ENCODE peak calls at places on chromosome 13, in four cellular contexts. U is HCT116, M is GM12878, S is K562. P is an unnamed sample.

GRCh38 chr13:47036291-47037008 is 139.6 kb upstream of the HTR2A start:
- DNase-seq in U (no peak), M (peak; percentile 64), S (no peak), P (peak; percentile 3)

GRCh38 chr13:98273824-98274786 is 97.0 kb upstream of the RNF113B start:
- DNase-seq in U (no peak), M (no peak), S (no peak), P (no peak)

GRCh38 chr13:49836516-49836915 is 44.0 kb upstream of the KPNA3 start:
- DNase-seq in U (no peak), M (no peak), S (no peak), P (peak; percentile 9)

GRCh38 chr13:50951366-50951765 is 41.8 kb downstream of the RNASEH2B start:
- DNase-seq in U (no peak), M (no peak), S (no peak), P (no peak)

GRCh38 chr13:98912846-98913245 is 65.0 kb downstream of the DOCK9 start:
- DNase-seq in U (no peak), M (no peak), S (no peak), P (no peak)

GRCh38 chr13:24911135-24911524 is 147.2 kb downstream of the RNF17 start:
- DNase-seq in U (no peak), M (no peak), S (peak; percentile 39), P (no peak)

GRCh38 chr13:30837227-30838159 is 68.6 kb upstream of the MEDAG start:
- DNase-seq in U (no peak), M (no peak), S (no peak), P (no peak)

GRCh38 chr13:38202730-38203129 is 146.9 kb upstream of the UFM1 start:
- DNase-seq in U (no peak), M (no peak), S (no peak), P (no peak)

GRCh38 chr13:72760189-72760588 is 21.5 kb downstream of the DIS3 start:
- DNase-seq in U (no peak), M (no peak), S (no peak), P (no peak)

GRCh38 chr13:46405457-46405856 is 18.4 kb upstream of the RUBCNL start:
- DNase-seq in U (no peak), M (no peak), S (no peak), P (no peak)

GRCh38 chr13:51311957-51312520 is 27.5 kb upstream of the SERPINE3 start:
- DNase-seq in U (no peak), M (no peak), S (no peak), P (no peak)

GRCh38 chr13:23617551-23618014 is 47.4 kb downstream of the TNFRSF19 start:
- DNase-seq in U (no peak), M (no peak), S (no peak), P (no peak)

GRCh38 chr13:71412231-71412630 is 454.8 kb downstream of the DACH1 start:
- DNase-seq in U (no peak), M (no peak), S (no peak), P (no peak)

DNA sequence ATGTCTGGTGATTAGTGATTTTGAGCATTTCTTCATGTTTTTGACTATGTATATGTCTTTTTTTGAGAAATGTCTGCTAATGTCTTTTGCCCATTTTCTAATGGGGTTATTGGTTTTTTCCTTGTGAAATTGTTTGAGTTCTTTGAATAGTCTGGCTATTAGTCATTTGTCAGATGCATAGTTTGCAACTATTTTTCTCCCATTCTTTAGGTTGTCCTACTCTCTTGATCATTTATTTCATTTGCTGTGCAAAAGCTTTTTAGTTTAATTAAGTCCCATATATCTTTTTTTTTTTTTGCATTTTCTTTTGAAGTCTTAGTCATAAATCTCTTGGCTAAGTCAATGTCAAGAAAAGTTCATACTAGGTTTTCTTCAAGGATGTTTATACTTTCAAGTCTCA is 449.8 kb downstream of the DACH1 start:
- DNase-seq in U (no peak), M (no peak), S (no peak), P (no peak)
- TF ChIP-seq JUND in U (no peak), M (no peak), S (no peak), P (no peak)

GRCh38 chr13:103388839-103389238 is 322.6 kb upstream of the SLC10A2 start:
- DNase-seq in U (no peak), M (no peak), S (no peak), P (no peak)

DNA sequence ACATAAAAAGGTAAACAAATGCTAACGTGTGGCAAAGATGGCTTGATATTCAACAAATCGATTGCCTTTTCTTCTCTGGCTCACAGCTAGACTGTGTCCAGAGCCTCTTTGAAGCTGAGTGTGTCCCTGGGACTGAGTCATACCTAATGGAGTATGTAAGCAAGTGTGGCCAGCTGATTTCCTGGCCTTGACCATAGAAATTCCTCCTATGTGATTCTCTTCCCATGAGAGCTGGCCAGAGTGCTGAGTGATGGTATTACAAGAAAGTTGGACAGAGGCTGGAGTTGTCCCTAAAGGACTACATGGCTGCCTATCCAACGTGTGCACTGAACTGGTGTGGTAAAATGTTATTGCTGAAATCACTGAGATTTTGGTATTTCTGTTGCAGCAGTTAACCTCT is 320.1 kb upstream of the SLC10A2 start:
- DNase-seq in U (no peak), M (no peak), S (no peak), P (peak; percentile 2)
- TF ChIP-seq JUND in U (no peak), M (no peak), S (no peak), P (no peak)

GRCh38 chr13:108597943-108598342 is 31.5 kb upstream of the MYO16 start:
- DNase-seq in U (no peak), M (no peak), S (no peak), P (no peak)
- TF ChIP-seq JUND in U (no peak), M (no peak), S (no peak), P (no peak)

GRCh38 chr13:84864341-84864740 is 934.9 kb downstream of the SLITRK6 start:
- DNase-seq in U (no peak), M (no peak), S (no peak), P (no peak)

GRCh38 chr13:84873951-84874350 is 925.3 kb downstream of the SLITRK6 start:
- DNase-seq in U (no peak), M (no peak), S (no peak), P (no peak)

GRCh38 chr13:84867246-84867645 is 932.0 kb downstream of the SLITRK6 start:
- DNase-seq in U (no peak), M (no peak), S (no peak), P (no peak)

DNA sequence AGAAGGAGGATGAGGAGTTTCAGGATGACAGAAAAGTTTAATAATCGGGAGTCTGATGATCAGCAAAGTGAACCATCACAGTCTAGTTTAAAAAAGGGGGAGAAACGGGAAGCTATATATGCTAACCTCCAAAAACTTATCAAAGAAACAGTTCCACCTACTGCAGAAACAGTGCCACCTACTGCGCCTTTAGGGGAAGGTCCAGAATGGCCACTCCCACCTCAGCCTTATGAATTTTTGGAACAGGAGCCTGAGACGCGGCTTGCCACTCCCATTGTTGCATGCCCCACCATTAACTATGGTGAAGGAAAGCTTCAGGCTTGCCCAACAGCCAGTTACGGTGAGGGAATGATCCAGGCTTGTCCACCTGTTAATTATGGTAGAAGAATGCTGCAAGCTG is 929.0 kb downstream of the SLITRK6 start:
- DNase-seq in U (no peak), M (no peak), S (no peak), P (peak; percentile 40)
- TF ChIP-seq JUND in U (no peak), M (no peak), S (no peak), P (no peak)

GRCh38 chr13:113420833-113421600 is 32.3 kb downstream of the ADPRHL1 start:
- DNase-seq in U (no peak), M (no peak), S (peak; percentile 69), P (no peak)
- TF ChIP-seq JUND in U (no peak), M (no peak), S (no peak), P (no peak)

GRCh38 chr13:103517066-103517767 is 451.0 kb upstream of the SLC10A2 start:
- DNase-seq in U (no peak), M (peak; percentile 57), S (no peak), P (no peak)
- TF ChIP-seq JUND in U (no peak), M (no peak), S (no peak), P (no peak)

GRCh38 chr13:95020298-95020987 is 280.8 kb downstream of the ABCC4 start:
- DNase-seq in U (no peak), M (no peak), S (no peak), P (no peak)
- TF ChIP-seq JUND in U (no peak), M (no peak), S (no peak), P (no peak)

DNA sequence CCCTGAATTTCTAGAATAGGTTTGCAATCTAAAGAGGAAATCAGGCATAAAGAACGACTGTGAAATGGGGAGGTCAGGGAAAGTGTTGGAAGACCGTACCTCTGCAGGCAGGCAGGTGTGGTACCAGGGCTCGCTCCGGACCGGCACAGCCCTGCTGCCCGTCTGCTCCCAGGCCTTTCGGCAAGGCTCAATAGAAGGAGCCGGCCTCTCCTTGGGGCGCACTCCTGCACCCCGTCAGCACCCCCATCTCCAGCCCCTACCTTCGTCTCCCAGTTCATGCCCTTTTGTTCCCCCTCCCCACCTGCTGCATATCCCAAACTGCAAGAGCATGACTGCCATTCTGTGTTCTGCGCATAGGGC is 139.8 kb upstream of the SOX1 start:
- DNase-seq in U (no peak), M (no peak), S (no peak), P (no peak)
- TF ChIP-seq JUND in U (no peak), M (no peak), S (no peak), P (no peak)